ENCODE peak calls at places on chromosomes 5 and 9, in ten cellular contexts. Z, R, L, I, U, W, E, J, K and Q are unnamed samples.

GRCh38 chr5:43038523-43038989 is 1.6 kb downstream of the ANXA2R start:
- DNase-seq in J (no peak), Z (no peak), W (no peak), I (no peak), U (peak), R (no peak), L (no peak), E (no peak), K (no peak), Q (no peak)

GRCh38 chr5:151598984-151599383 is 7.9 kb upstream of the FAT2 start:
- DNase-seq in K (no peak), U (no peak), E (peak), J (no peak), Z (no peak), I (no peak), R (no peak), L (no peak), W (no peak), Q (no peak)

GRCh38 chr5:130541617-130542221 is 623.3 kb downstream of the HINT1 start:
- DNase-seq in U (peak), W (peak), J (no peak), R (no peak), I (no peak), L (no peak), E (peak), Z (no peak), K (no peak), Q (no peak)

GRCh38 chr9:74496819-74497749 is at the start of gene RORB:
- DNase-seq in W (peak), K (peak), Z (peak), U (peak), J (peak), I (peak), L (peak), E (peak), R (no peak), Q (peak)

GRCh38 chr5:157994271-157994691 is 135.3 kb upstream of the CLINT1 start:
- DNase-seq in E (no peak), Z (no peak), L (no peak), U (no peak), R (no peak), W (no peak), I (no peak), J (no peak), K (no peak), Q (no peak)

GRCh38 chr5:19886123-19886921 is 101.7 kb downstream of the CDH18 start:
- DNase-seq in L (no peak), W (peak), Z (no peak), K (no peak), J (no peak), U (peak), R (peak), E (peak), I (no peak), Q (no peak)

GRCh38 chr9:19918630-19919029 is 129.8 kb upstream of the SLC24A2 start:
- DNase-seq in W (no peak), U (no peak), K (no peak), Z (no peak), E (no peak), I (no peak), J (no peak), L (no peak), R (no peak), Q (no peak)

GRCh38 chr9:98865284-98865683 is 57.8 kb downstream of the GALNT12 start:
- DNase-seq in J (no peak), R (no peak), U (no peak), W (no peak), L (no peak), K (no peak), Z (no peak), I (no peak), E (no peak), Q (no peak)

GRCh38 chr5:81579525-81579924 is 171.4 kb downstream of the SSBP2 start:
- DNase-seq in U (no peak), J (no peak), R (no peak), L (no peak), K (no peak), Z (no peak), E (peak), W (no peak), I (no peak), Q (no peak)

GRCh38 chr5:10648806-10649517 is 85.1 kb downstream of the ANKRD33B start:
- DNase-seq in W (no peak), K (no peak), U (no peak), Z (no peak), L (no peak), J (no peak), I (no peak), R (no peak), E (no peak), Q (no peak)

GRCh38 chr9:76419782-76420380 is 25.7 kb upstream of the RFK start:
- DNase-seq in W (no peak), U (no peak), K (no peak), Z (no peak), R (no peak), I (no peak), E (peak), J (no peak), L (no peak), Q (no peak)

GRCh38 chr5:53031695-53032096 is 42.5 kb downstream of the ITGA2 start:
- DNase-seq in E (peak), R (peak), U (peak), Z (no peak), L (no peak), I (no peak), W (peak), K (no peak), J (no peak), Q (no peak)

GRCh38 chr9:34546834-34547827 is 24.3 kb upstream of the ENHO start:
- DNase-seq in Z (peak), W (no peak), E (peak), K (peak), U (peak), R (peak), I (peak), J (peak), L (no peak), Q (peak)

GRCh38 chr5:126363658-126364057 is 59.6 kb upstream of the GRAMD2B start:
- DNase-seq in W (no peak), Z (no peak), J (no peak), E (peak), L (no peak), U (no peak), K (no peak), I (no peak), R (no peak), Q (no peak)

GRCh38 chr5:32600057-32600622 is 14.8 kb downstream of the SUB1 start:
- DNase-seq in Z (no peak), K (no peak), J (no peak), R (peak), I (no peak), L (no peak), W (no peak), U (peak), E (peak), Q (no peak)

GRCh38 chr9:27351438-27351837 is 54.5 kb upstream of the EQTN start:
- DNase-seq in L (no peak), Z (no peak), K (no peak), E (peak), J (no peak), W (no peak), R (no peak), U (no peak), I (no peak), Q (no peak)

GRCh38 chr5:68260455-68260854 is 44.9 kb downstream of the PIK3R1 start:
- DNase-seq in L (no peak), K (no peak), W (no peak), R (no peak), E (no peak), Z (no peak), I (no peak), J (no peak), U (no peak), Q (no peak)

GRCh38 chr5:68259696-68260095 is 44.1 kb downstream of the PIK3R1 start:
- DNase-seq in W (no peak), U (no peak), K (no peak), J (no peak), L (no peak), R (no peak), Z (no peak), E (no peak), I (no peak), Q (no peak)

GRCh38 chr5:68258531-68258930 is 43.0 kb downstream of the PIK3R1 start:
- DNase-seq in U (no peak), R (no peak), W (no peak), I (no peak), Z (no peak), J (no peak), K (no peak), E (no peak), L (no peak), Q (no peak)

GRCh38 chr5:68264024-68264956 is 48.7 kb downstream of the PIK3R1 start:
- DNase-seq in J (peak), E (peak), U (peak), I (no peak), W (no peak), K (no peak), R (peak), Z (no peak), L (no peak), Q (no peak)

DNA sequence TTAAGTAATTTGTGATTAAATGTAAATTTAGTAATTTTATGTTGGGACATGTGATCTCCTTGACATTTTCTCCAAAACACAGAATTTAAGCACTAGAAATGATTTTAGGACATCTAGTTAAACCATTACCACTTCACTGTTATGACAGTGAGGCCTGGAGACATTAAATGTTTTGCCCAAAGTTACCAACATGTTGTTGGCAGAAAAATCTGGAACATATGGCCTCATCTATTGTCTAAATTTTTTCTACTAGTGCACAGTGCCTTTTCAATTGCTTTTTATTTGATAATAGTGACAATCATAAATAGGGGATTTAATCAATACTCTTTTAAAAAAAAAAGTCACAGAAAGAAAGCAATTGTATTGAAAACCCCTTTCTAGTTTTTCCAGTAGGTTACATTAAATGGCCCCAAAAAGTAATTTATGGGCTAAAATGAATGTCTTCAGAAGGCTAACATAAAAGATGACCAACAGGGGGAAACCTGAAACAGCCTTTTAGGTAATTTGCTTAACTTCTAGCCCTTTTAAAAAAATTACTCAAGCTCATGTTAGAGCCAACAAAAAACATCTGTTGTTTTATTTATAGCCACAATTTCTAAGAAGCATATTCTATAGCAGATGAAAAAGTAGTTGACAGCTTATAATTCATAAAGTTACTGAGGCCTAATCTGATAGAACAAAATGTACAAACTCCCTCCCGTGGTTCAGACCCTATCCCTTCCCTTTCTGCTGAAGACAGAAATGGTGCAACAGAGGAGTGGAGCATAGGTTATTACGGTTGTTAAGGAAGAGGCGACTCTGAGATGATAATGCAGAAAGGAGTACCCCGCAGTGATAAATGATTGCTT is 45.8 kb downstream of the PIK3R1 start:
- DNase-seq in W (no peak), L (no peak), Z (no peak), U (peak), I (no peak), J (no peak), E (peak), R (no peak), K (no peak), Q (no peak)
- TF ChIP-seq CTCF in W (peak), L (no peak), Z (peak), U (peak), I (no peak), J (no peak), E (peak), R (peak), K (peak), Q (no peak)

GRCh38 chr5:35166043-35166442 is 64.2 kb downstream of the PRLR start:
- DNase-seq in E (no peak), W (no peak), I (no peak), L (no peak), J (no peak), R (no peak), Z (no peak), U (no peak), K (no peak), Q (no peak)
- TF ChIP-seq CTCF in E (peak), W (no peak), I (peak), L (no peak), J (peak), R (peak), Z (no peak), U (peak), K (peak), Q (peak)

GRCh38 chr9:1051286-1052118 is 1.3 kb downstream of the DMRT2 start:
- DNase-seq in L (peak), U (peak), W (no peak), Z (peak), I (peak), R (no peak), K (peak), J (peak), E (no peak), Q (peak)
- TF ChIP-seq CTCF in L (no peak), U (no peak), W (no peak), Z (peak), I (no peak), R (no peak), K (peak), J (peak), E (peak), Q (no peak)

GRCh38 chr9:127418037-127418471 is 6.1 kb upstream of the ZNF79 start:
- DNase-seq in L (no peak), U (no peak), W (no peak), K (no peak), Z (no peak), J (no peak), E (peak), R (no peak), I (peak), Q (peak)
- TF ChIP-seq CTCF in L (no peak), U (peak), W (peak), K (peak), Z (peak), J (peak), E (no peak), R (no peak), I (peak), Q (peak)

DNA sequence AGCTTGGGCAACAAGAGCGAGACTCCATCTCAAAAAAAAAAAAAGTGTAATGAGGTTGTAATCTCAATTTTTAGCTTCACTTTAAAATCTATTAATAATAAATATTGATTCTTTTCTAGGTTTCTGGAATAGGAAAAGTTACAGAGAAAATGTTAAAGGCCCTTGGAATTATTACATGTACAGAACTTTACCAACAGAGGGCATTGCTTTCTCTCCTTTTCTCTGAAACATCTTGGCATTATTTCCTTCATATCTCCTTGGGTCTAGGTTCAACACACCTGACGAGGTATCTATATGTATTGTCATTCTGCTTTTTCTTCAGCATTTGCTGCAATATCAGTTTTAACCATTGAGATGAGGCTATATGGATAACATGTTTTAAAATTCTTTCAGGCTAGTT is 26.6 kb upstream of the ANKDD1B start:
- DNase-seq in U (no peak), I (no peak), K (no peak), R (no peak), Z (no peak), J (no peak), E (peak), W (no peak), L (no peak), Q (no peak)
- TF ChIP-seq CTCF in U (no peak), I (no peak), K (peak), R (peak), Z (peak), J (peak), E (peak), W (peak), L (no peak), Q (no peak)

DNA sequence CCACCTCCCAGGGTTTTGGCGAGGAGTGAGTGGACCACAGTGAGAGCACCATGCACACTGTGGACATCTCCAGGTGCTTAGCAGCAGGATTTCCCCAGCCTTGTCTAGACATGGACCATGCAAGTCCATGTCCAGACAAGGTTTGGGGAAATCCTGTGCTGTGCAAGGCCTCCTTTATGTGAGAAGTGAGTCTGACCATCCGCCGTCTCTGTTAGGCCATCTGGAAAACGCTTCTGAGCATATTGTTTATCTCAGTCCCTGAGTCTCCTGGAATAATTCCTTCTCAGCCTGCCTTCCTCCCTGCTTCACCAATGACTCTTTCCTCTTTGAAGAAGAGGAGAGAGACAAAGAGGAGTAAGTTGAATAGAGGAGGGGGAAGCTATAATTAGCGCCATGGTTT is 26.1 kb upstream of the TNFAIP8 start:
- DNase-seq in J (no peak), L (no peak), E (no peak), U (no peak), K (no peak), I (no peak), W (no peak), Z (no peak), R (no peak), Q (no peak)
- TF ChIP-seq CTCF in J (no peak), L (no peak), E (no peak), U (no peak), K (no peak), I (no peak), W (no peak), Z (no peak), R (no peak), Q (no peak)

GRCh38 chr5:146052780-146053179 is 52.6 kb downstream of the PLAC8L1 start:
- DNase-seq in L (no peak), K (no peak), J (no peak), U (no peak), R (no peak), Z (no peak), I (no peak), E (no peak), W (no peak), Q (no peak)
- TF ChIP-seq CTCF in L (no peak), K (peak), J (peak), U (peak), R (peak), Z (peak), I (no peak), E (peak), W (peak), Q (peak)

GRCh38 chr5:149002761-149003689 is 59.8 kb downstream of the SH3TC2 start:
- DNase-seq in Z (no peak), L (no peak), I (no peak), E (no peak), R (no peak), W (no peak), K (no peak), U (peak), J (no peak), Q (no peak)
- TF ChIP-seq CTCF in Z (no peak), L (no peak), I (no peak), E (no peak), R (no peak), W (no peak), K (no peak), U (peak), J (no peak), Q (no peak)